ENCODE peak calls at places on chromosome 4, in eight cellular contexts. H is GM12878, Z is OCI-LY7, U is A549, W is HFF-Myc, C is adrenal gland, X is progenitor cell of endocrine pancreas, O is K562. I is an unnamed sample.

GRCh38 chr4:25839687-25840086 is 23.1 kb downstream of the SEL1L3 start:
- DNase-seq in H (no peak), Z (no peak), U (no peak), W (no peak), C (no peak), X (no peak), O (no peak), I (no peak)

GRCh38 chr4:40956726-40957255 is 207.0 kb downstream of the NSUN7 start:
- DNase-seq in H (no peak), Z (no peak), U (no peak), W (no peak), C (no peak), X (no peak), O (no peak), I (no peak)

GRCh38 chr4:25448379-25449109 is 71.5 kb downstream of the ANAPC4 start:
- DNase-seq in H (no peak), Z (no peak), U (no peak), W (peak), C (no peak), X (no peak), O (no peak), I (no peak)

GRCh38 chr4:7415927-7416686 is 18.6 kb downstream of the PSAPL1 start:
- DNase-seq in H (no peak), Z (no peak), U (no peak), W (no peak), C (no peak), X (no peak), O (no peak), I (no peak)

GRCh38 chr4:1116837-1117236 is 3.5 kb upstream of the RNF212 start:
- DNase-seq in H (no peak), Z (no peak), U (no peak), W (no peak), C (no peak), X (no peak), O (no peak), I (no peak)

GRCh38 chr4:134201216-134202098 is at the start of gene PABPC4L:
- DNase-seq in H (no peak), Z (no peak), U (peak), W (no peak), C (peak), X (peak), O (peak), I (peak)

GRCh38 chr4:1552451-1552850 is 131.7 kb downstream of the FAM53A start:
- DNase-seq in H (no peak), Z (no peak), U (no peak), W (no peak), C (no peak), X (no peak), O (no peak), I (no peak)

GRCh38 chr4:34861661-34862060 is 1382.7 kb downstream of the ARAP2 start:
- DNase-seq in H (no peak), Z (no peak), U (no peak), W (no peak), C (no peak), X (no peak), O (no peak), I (no peak)

GRCh38 chr4:25065451-25065850 is 34.7 kb upstream of the LGI2 start:
- DNase-seq in H (no peak), Z (no peak), U (no peak), W (no peak), C (no peak), X (no peak), O (no peak), I (no peak)

GRCh38 chr4:814312-814850 is 11.5 kb downstream of the CPLX1 start:
- DNase-seq in H (no peak), Z (no peak), U (no peak), W (no peak), C (no peak), X (no peak), O (no peak), I (no peak)

GRCh38 chr4:75895744-75896314 is 6.4 kb downstream of the PPEF2 start:
- DNase-seq in H (no peak), Z (peak), U (peak), W (no peak), C (no peak), X (no peak), O (peak), I (no peak)
- TF ChIP-seq CTCF in H (peak), Z (peak), U (peak), W (peak), C (peak), X (peak), O (peak), I (peak)

GRCh38 chr4:152991361-152991760 is 55.2 kb downstream of the FHDC1 start:
- DNase-seq in H (no peak), Z (peak), U (no peak), W (no peak), C (no peak), X (no peak), O (no peak), I (no peak)

GRCh38 chr4:152990471-152991131 is 54.5 kb downstream of the FHDC1 start:
- DNase-seq in H (no peak), Z (no peak), U (peak), W (no peak), C (no peak), X (no peak), O (peak), I (no peak)

GRCh38 chr4:152992027-152992426 is 55.9 kb downstream of the FHDC1 start:
- DNase-seq in H (no peak), Z (no peak), U (no peak), W (no peak), C (no peak), X (no peak), O (no peak), I (no peak)

GRCh38 chr4:152989554-152989970 is 53.4 kb downstream of the FHDC1 start:
- DNase-seq in H (no peak), Z (no peak), U (no peak), W (no peak), C (no peak), X (no peak), O (no peak), I (no peak)

DNA sequence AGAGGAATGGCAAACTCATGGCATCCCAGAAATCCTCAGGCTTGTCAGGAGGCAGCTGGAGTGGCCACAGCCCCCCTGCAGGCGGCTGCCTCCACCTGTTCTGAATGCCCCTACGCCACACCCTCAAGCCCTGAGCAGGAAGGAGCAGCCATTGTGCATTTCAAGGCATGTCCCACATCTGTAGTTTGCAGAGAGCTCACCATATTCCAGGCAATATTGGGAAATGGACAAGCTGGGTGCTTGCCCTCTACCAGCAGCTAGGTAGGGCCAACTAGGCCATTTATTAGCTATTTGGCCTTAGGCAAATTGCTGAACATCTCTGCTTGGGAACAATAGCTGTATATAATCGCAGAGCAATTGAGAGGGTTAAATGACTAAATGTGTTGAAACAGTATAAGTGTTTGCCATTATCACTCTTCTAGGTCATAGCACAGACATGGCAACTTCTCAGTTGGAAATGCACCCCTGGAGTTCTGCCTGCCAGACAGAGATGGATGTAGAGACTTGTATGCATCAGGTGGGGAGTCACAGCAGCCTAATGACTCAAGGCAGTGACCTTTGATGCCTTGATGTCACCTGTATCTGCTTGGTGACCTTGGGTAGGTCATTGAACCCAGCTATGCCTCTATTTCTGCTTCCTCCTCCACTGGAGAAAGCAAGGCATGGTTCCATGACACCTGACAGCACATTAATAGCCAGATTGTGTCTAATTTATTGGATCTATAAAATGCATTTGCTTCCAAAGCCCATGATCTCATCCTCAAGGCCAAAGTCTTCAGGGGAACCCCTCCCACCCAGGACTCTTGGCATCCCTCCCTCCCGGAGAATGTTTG is 52.8 kb downstream of the FHDC1 start:
- DNase-seq in H (no peak), Z (no peak), U (no peak), W (no peak), C (peak), X (no peak), O (no peak), I (no peak)
- TF ChIP-seq CTCF in H (no peak), Z (no peak), U (no peak), W (no peak), C (no peak), X (no peak), O (no peak), I (no peak)

GRCh38 chr4:81758865-81759264 is 287.2 kb upstream of the RASGEF1B start:
- DNase-seq in H (no peak), Z (no peak), U (no peak), W (no peak), C (no peak), X (no peak), O (no peak), I (no peak)

GRCh38 chr4:81756042-81756441 is 284.3 kb upstream of the RASGEF1B start:
- DNase-seq in H (no peak), Z (no peak), U (no peak), W (no peak), C (no peak), X (no peak), O (no peak), I (no peak)

GRCh38 chr4:81754169-81754568 is 282.5 kb upstream of the RASGEF1B start:
- DNase-seq in H (no peak), Z (no peak), U (no peak), W (no peak), C (no peak), X (no peak), O (no peak), I (no peak)

GRCh38 chr4:81756973-81757372 is 285.3 kb upstream of the RASGEF1B start:
- DNase-seq in H (peak), Z (no peak), U (no peak), W (no peak), C (no peak), X (no peak), O (no peak), I (no peak)

DNA sequence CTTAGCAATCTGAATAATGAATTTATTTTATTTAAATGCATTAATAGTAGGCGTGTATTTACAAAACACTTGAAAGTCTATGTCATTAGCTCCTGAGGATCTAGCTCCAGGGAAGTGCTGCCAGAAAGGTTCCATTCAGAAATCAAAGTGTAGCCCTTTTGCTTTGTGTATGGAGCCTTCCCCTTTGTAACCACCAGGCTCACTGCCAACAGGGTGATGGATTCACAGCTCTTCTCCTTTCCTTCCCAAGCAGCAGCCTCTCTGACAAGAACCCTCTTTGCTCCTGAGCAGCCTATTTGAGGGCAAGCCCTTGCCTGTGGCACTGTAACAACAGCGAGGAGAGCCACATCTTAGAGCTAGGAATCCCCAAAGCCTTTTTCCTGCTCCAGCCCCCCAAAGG is 286.0 kb upstream of the RASGEF1B start:
- DNase-seq in H (no peak), Z (no peak), U (no peak), W (no peak), C (peak), X (no peak), O (no peak), I (no peak)
- TF ChIP-seq CTCF in H (no peak), Z (no peak), U (no peak), W (no peak), C (no peak), X (no peak), O (no peak), I (no peak)

GRCh38 chr4:140757220-140757607 is 1.0 kb upstream of the TBC1D9 start:
- DNase-seq in H (no peak), Z (no peak), U (no peak), W (no peak), C (no peak), X (no peak), O (no peak), I (no peak)
- TF ChIP-seq CTCF in H (no peak), Z (no peak), U (no peak), W (no peak), C (no peak), X (no peak), O (no peak), I (peak)

GRCh38 chr4:4853921-4854648 is 5.4 kb upstream of the MSX1 start:
- DNase-seq in H (no peak), Z (no peak), U (no peak), W (no peak), C (no peak), X (no peak), O (no peak), I (no peak)

GRCh38 chr4:4853371-4853823 is 6.1 kb upstream of the MSX1 start:
- DNase-seq in H (no peak), Z (no peak), U (no peak), W (no peak), C (no peak), X (no peak), O (no peak), I (no peak)

GRCh38 chr4:4851081-4851480 is 8.4 kb upstream of the MSX1 start:
- DNase-seq in H (no peak), Z (no peak), U (no peak), W (no peak), C (no peak), X (no peak), O (no peak), I (no peak)

GRCh38 chr4:4851906-4852305 is 7.6 kb upstream of the MSX1 start:
- DNase-seq in H (no peak), Z (no peak), U (no peak), W (no peak), C (no peak), X (no peak), O (no peak), I (no peak)

DNA sequence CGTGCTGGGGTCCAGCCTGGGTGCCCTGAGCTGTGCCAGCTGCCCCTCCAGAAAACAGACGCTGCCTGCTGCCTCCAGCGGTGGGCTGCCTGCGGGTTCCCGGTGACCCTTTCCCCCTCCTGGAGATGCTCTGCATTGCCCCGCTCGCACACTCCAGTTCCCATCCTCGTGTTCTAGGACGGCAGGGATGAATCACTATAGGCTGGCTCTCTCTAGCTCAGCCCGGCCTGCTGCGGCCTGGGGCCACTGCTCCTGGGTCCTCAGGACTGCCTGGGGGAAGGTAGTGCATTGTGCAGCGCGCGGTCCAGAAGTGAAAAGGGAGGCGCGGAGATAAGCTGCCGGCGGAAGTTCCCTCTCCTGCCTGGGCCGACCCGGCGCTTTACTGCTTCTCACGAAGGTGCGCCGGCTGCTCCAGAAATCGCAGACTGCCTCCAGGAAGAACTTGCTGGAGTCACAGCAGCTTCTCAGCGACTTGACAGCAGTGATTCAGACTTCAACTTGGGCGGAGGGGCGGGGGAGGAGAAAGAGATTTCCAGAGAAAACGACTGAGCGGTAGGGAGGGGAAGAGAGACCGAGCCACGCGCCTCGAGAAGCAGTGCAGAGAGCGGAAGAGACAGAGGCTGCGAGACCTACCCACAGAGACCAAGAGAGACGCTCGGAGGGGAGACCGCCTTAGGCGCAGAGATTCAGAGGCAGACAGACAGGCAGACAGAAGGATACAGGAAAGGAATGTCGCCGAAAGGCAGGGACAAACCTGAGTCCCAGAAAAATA is 6.7 kb upstream of the MSX1 start:
- DNase-seq in H (no peak), Z (no peak), U (no peak), W (no peak), C (no peak), X (no peak), O (peak), I (peak)
- TF ChIP-seq CTCF in H (no peak), Z (no peak), U (no peak), W (no peak), C (no peak), X (peak), O (peak), I (peak)

GRCh38 chr4:6386091-6386490 is 86.3 kb downstream of the PPP2R2C start:
- DNase-seq in H (no peak), Z (no peak), U (no peak), W (no peak), C (no peak), X (no peak), O (no peak), I (no peak)
- TF ChIP-seq CTCF in H (no peak), Z (no peak), U (no peak), W (no peak), C (no peak), X (no peak), O (no peak), I (no peak)

I was measured in endothelial cell.